ENCODE peak calls at places on chromosome 6, in five cellular contexts. T is DND-41, V is left lung, Z is RWPE1, K is psoas muscle. X is an unnamed sample.

GRCh38 chr6:19303381-19303780 is 533.8 kb upstream of the ID4 start:
- DNase-seq in T (no peak), V (no peak), Z (no peak), K (no peak), X (no peak)

GRCh38 chr6:20426177-20427082 is 24.8 kb downstream of the E2F3 start:
- DNase-seq in T (no peak), V (no peak), Z (no peak), K (no peak), X (no peak)

GRCh38 chr6:26205625-26206574 is 118.7 kb downstream of the HFE start:
- DNase-seq in T (peak), V (no peak), Z (no peak), K (no peak), X (peak)

GRCh38 chr6:149751239-149751638 is 1.7 kb downstream of the PCMT1 start:
- DNase-seq in T (no peak), V (no peak), Z (no peak), K (no peak), X (no peak)

GRCh38 chr6:25423358-25423757 is 144.2 kb downstream of the CARMIL1 start:
- DNase-seq in T (no peak), V (no peak), Z (no peak), K (no peak), X (no peak)

GRCh38 chr6:133055527-133055966 is 185.6 kb upstream of the EYA4 start:
- DNase-seq in T (no peak), V (no peak), Z (no peak), K (no peak), X (no peak)

GRCh38 chr6:49557177-49557576 is 6.7 kb downstream of the C6orf141 start:
- DNase-seq in T (no peak), V (no peak), Z (no peak), K (no peak), X (no peak)

GRCh38 chr6:2872417-2873358 is 30.4 kb downstream of the SERPINB9 start:
- DNase-seq in T (no peak), V (no peak), Z (no peak), K (no peak), X (no peak)

GRCh38 chr6:39225946-39226437 is 3.3 kb downstream of the KCNK5 start:
- DNase-seq in T (peak), V (peak), Z (no peak), K (no peak), X (no peak)

GRCh38 chr6:6003334-6004146 is 3.2 kb downstream of the NRN1 start:
- DNase-seq in T (no peak), V (peak), Z (no peak), K (no peak), X (peak)

GRCh38 chr6:16006681-16007080 is 122.2 kb upstream of the MYLIP start:
- DNase-seq in T (no peak), V (no peak), Z (no peak), K (no peak), X (no peak)

GRCh38 chr6:2576499-2576898 is 174.2 kb downstream of the MYLK4 start:
- DNase-seq in T (no peak), V (no peak), Z (no peak), K (no peak), X (no peak)

GRCh38 chr6:152462716-152463115 is 174.4 kb downstream of the SYNE1 start:
- DNase-seq in T (peak), V (no peak), Z (no peak), K (no peak), X (no peak)

GRCh38 chr6:117463762-117464665 is 18.5 kb upstream of the DCBLD1 start:
- DNase-seq in T (no peak), V (no peak), Z (peak), K (no peak), X (no peak)

GRCh38 chr6:42084889-42085288 is 34.6 kb downstream of the TAF8 start:
- DNase-seq in T (no peak), V (no peak), Z (no peak), K (no peak), X (no peak)

GRCh38 chr6:16684896-16685554 is 76.2 kb downstream of the ATXN1 start:
- DNase-seq in T (no peak), V (no peak), Z (peak), K (no peak), X (no peak)

GRCh38 chr6:38495922-38496635 is 143.7 kb downstream of the BTBD9 start:
- DNase-seq in T (no peak), V (no peak), Z (no peak), K (no peak), X (no peak)

GRCh38 chr6:88266126-88266525 is 100.0 kb upstream of the CNR1 start:
- DNase-seq in T (no peak), V (no peak), Z (no peak), K (no peak), X (no peak)

GRCh38 chr6:25354078-25354940 is 75.1 kb downstream of the CARMIL1 start:
- DNase-seq in T (no peak), V (no peak), Z (no peak), K (no peak), X (no peak)

GRCh38 chr6:142225115-142225514 is 76.7 kb upstream of the ADGRG6 start:
- DNase-seq in T (no peak), V (no peak), Z (no peak), K (no peak), X (no peak)

GRCh38 chr6:111230351-111231077 is 143.2 kb downstream of the SLC16A10 start:
- DNase-seq in T (no peak), V (no peak), Z (peak), K (no peak), X (no peak)

GRCh38 chr6:159008656-159009288 is 8.8 kb upstream of the RSPH3 start:
- DNase-seq in T (no peak), V (no peak), Z (peak), K (no peak), X (peak)

GRCh38 chr6:6217838-6218237 is 102.6 kb downstream of the F13A1 start:
- DNase-seq in T (no peak), V (no peak), Z (no peak), K (no peak), X (no peak)

GRCh38 chr6:130216630-130217029 is 6.1 kb downstream of the SAMD3 start:
- DNase-seq in T (no peak), V (no peak), Z (no peak), K (no peak), X (no peak)

GRCh38 chr6:148747493-148748160 is 797 bp downstream of the UST start:
- DNase-seq in T (peak), V (peak), Z (peak), K (peak), X (no peak)

GRCh38 chr6:135673671-135674309 is 176.2 kb upstream of the AHI1 start:
- DNase-seq in T (no peak), V (no peak), Z (no peak), K (no peak), X (no peak)

DNA sequence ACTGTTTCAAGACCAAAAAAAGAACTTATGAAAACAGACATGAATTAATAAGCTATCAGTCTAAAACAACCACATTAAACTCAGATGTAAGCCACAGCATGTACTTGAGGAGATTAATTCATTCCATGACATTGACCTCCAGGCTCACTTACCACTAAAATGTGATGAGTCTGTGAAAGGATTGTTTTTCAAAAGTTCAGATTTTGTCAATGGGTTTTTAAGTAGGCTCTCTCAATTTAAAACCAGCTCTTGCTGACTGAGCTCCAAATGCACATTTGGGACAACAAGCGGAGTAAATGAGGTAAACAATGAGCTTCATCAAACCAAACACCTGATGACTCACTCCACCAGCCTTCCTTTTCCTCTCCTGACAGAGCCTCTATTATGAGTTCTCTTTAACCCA is 197.0 kb downstream of the SIM1 start:
- DNase-seq in T (no peak), V (no peak), Z (no peak), K (no peak), X (no peak)
- H3K27ac ChIP-seq in T (no peak), V (no peak), Z (no peak), K (no peak), X (no peak)

GRCh38 chr6:57216235-57217101 is 5.6 kb downstream of the RAB23 start:
- DNase-seq in T (no peak), V (no peak), Z (no peak), K (no peak), X (no peak)
- H3K27ac ChIP-seq in T (no peak), V (no peak), Z (no peak), K (no peak), X (no peak)

GRCh38 chr6:52390361-52390727 is 28.4 kb downstream of the PAQR8 start:
- DNase-seq in T (peak), V (no peak), Z (peak), K (no peak), X (peak)

GRCh38 chr6:52391599-52391998 is 28.5 kb upstream of the EFHC1 start:
- DNase-seq in T (no peak), V (no peak), Z (no peak), K (no peak), X (no peak)

GRCh38 chr6:52388790-52389189 is 26.8 kb downstream of the PAQR8 start:
- DNase-seq in T (no peak), V (no peak), Z (no peak), K (no peak), X (no peak)

GRCh38 chr6:52389626-52390360 is 27.8 kb downstream of the PAQR8 start:
- DNase-seq in T (peak), V (peak), Z (peak), K (peak), X (peak)

DNA sequence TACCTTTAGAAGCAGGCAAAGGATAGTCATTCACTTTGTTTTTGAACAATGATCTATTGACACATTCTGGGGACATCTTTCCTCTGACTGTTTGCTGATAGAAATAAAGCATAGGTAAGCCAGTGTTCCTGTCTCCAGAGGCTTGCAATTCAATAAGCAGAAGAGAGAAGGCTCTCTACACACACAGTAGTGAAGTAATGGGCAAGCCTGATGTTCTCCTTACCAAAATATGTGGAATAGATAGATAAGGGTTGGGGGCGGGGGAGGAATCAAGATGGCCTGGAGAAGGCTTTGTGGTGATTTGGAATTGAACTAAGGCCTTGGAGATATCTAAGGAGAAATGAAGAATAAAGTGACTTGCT is 27.3 kb downstream of the PAQR8 start:
- DNase-seq in T (no peak), V (no peak), Z (no peak), K (no peak), X (no peak)
- H3K27ac ChIP-seq in T (peak), V (peak), Z (no peak), K (no peak), X (peak)

GRCh38 chr6:170445984-170446383 is 107.1 kb downstream of the PSMB1 start:
- DNase-seq in T (no peak), V (no peak), Z (no peak), K (no peak), X (no peak)
- H3K27ac ChIP-seq in T (no peak), V (no peak), Z (no peak), K (no peak), X (no peak)

X was measured in naive thymus-derived CD4-positive, alpha-beta T cell.